ENCODE peak calls at places on chromosomes 3 and 15, in seven cellular contexts. T, E, Y, P, M, W and N are unnamed samples.

GRCh38 chr3:116000315-116000714 is 377.0 kb downstream of the GAP43 start:
- DNase-seq in Y (no peak), P (no peak), M (no peak), W (no peak), E (no peak), T (no peak), N (peak)

GRCh38 chr15:95327661-95328060 is 1002.8 kb upstream of the NR2F2 start:
- DNase-seq in T (no peak), E (no peak), P (no peak), W (peak), M (no peak), Y (no peak), N (no peak)

GRCh38 chr3:37861540-37862051 is at the start of gene CTDSPL:
- DNase-seq in W (no peak), E (peak), Y (peak), T (peak), M (peak), P (peak), N (peak)

GRCh38 chr15:40847225-40847961 is 3.5 kb downstream of the SPINT1 start:
- DNase-seq in T (peak), W (peak), E (peak), P (peak), Y (peak), M (peak), N (peak)

GRCh38 chr15:70632981-70633380 is 130.4 kb downstream of the UACA start:
- DNase-seq in Y (no peak), E (no peak), T (no peak), P (no peak), M (no peak), W (no peak), N (no peak)

GRCh38 chr3:15331606-15332404 is 581 bp downstream of the SH3BP5 start:
- DNase-seq in W (peak), T (peak), P (peak), Y (peak), E (peak), M (peak), N (peak)

GRCh38 chr3:43794776-43795175 is 104.0 kb downstream of the ABHD5 start:
- DNase-seq in P (no peak), T (no peak), M (no peak), Y (no peak), E (no peak), W (no peak), N (no peak)

GRCh38 chr15:98760112-98760826 is 111.9 kb downstream of the IGF1R start:
- DNase-seq in M (peak), Y (no peak), T (no peak), E (peak), W (no peak), P (peak), N (no peak)

GRCh38 chr3:187098925-187099512 is 40.3 kb downstream of the RPL39L start:
- DNase-seq in T (no peak), W (no peak), M (no peak), Y (no peak), P (no peak), E (no peak), N (no peak)

GRCh38 chr3:40055361-40055760 is 246.0 kb downstream of the MYRIP start:
- DNase-seq in Y (no peak), W (no peak), P (no peak), M (no peak), E (no peak), T (no peak), N (no peak)

GRCh38 chr15:63504979-63505841 is 817 bp downstream of the USP3 start:
- DNase-seq in E (peak), Y (no peak), P (peak), T (peak), M (peak), W (no peak), N (no peak)

GRCh38 chr3:79057756-79058155 is 710.0 kb downstream of the ROBO1 start:
- DNase-seq in M (no peak), P (no peak), Y (no peak), W (no peak), E (no peak), T (no peak), N (no peak)

GRCh38 chr3:58536501-58537411 is at the start of gene ACOX2:
- DNase-seq in P (peak), T (peak), W (peak), E (peak), M (peak), Y (no peak), N (no peak)

GRCh38 chr3:127216415-127217261 is 23.7 kb downstream of the PRR23E start:
- DNase-seq in M (no peak), P (no peak), E (no peak), Y (no peak), T (no peak), W (no peak), N (no peak)

GRCh38 chr3:189573004-189573403 is 58.2 kb upstream of the TP63 start:
- DNase-seq in T (no peak), M (no peak), W (no peak), P (no peak), E (no peak), Y (no peak), N (no peak)

GRCh38 chr15:99143655-99144610 is 39.1 kb downstream of the SYNM start:
- DNase-seq in T (peak), M (peak), W (peak), E (peak), P (no peak), Y (no peak), N (no peak)

GRCh38 chr15:38652998-38653397 is 88.4 kb upstream of the RASGRP1 start:
- DNase-seq in M (no peak), P (no peak), Y (no peak), T (peak), E (no peak), W (no peak), N (no peak)

GRCh38 chr15:29283371-29283770 is 13.7 kb upstream of the NSMCE3 start:
- DNase-seq in Y (no peak), W (no peak), E (no peak), P (no peak), T (no peak), M (no peak), N (no peak)

GRCh38 chr3:152272771-152273242 is 4.1 kb downstream of the MBNL1 start:
- DNase-seq in M (no peak), T (no peak), Y (no peak), W (no peak), E (no peak), P (no peak), N (no peak)

GRCh38 chr3:197224034-197224444 is 74.4 kb downstream of the DLG1 start:
- DNase-seq in Y (peak), T (no peak), P (no peak), W (no peak), E (no peak), M (no peak), N (peak)

GRCh38 chr3:120642368-120642948 is 39.6 kb downstream of the HGD start:
- DNase-seq in E (no peak), M (no peak), Y (no peak), W (no peak), T (no peak), P (no peak), N (no peak)

GRCh38 chr3:55616803-55617202 is 129.7 kb upstream of the WNT5A start:
- DNase-seq in T (no peak), W (no peak), P (no peak), E (no peak), Y (no peak), M (no peak), N (no peak)

GRCh38 chr3:183378008-183378407 is 50.4 kb downstream of the MCF2L2 start:
- DNase-seq in W (no peak), Y (no peak), E (no peak), P (no peak), M (no peak), T (no peak), N (no peak)

GRCh38 chr15:88655103-88655553 is 16.3 kb downstream of the ISG20 start:
- DNase-seq in Y (no peak), M (no peak), T (no peak), W (no peak), P (no peak), E (peak), N (no peak)

GRCh38 chr15:84658080-84658787 is at the start of gene NMB:
- DNase-seq in M (peak), E (peak), W (peak), P (peak), Y (peak), T (peak), N (no peak)
- TF ChIP-seq POLR2A in M (peak), E (no peak), W (no peak), P (peak), Y (no peak), T (peak), N (no peak)

GRCh38 chr15:47366884-47367283 is 350.4 kb upstream of the SEMA6D start:
- DNase-seq in Y (no peak), T (no peak), W (no peak), M (no peak), E (no peak), P (no peak), N (no peak)

GRCh38 chr15:47367991-47368390 is 349.3 kb upstream of the SEMA6D start:
- DNase-seq in T (no peak), E (no peak), Y (no peak), M (peak), P (no peak), W (no peak), N (no peak)

GRCh38 chr15:47363653-47364052 is 353.7 kb upstream of the SEMA6D start:
- DNase-seq in T (no peak), M (no peak), E (no peak), Y (no peak), P (no peak), W (no peak), N (no peak)

GRCh38 chr15:47360296-47360695 is 357.0 kb upstream of the SEMA6D start:
- DNase-seq in P (no peak), E (no peak), M (no peak), W (no peak), Y (no peak), T (no peak), N (no peak)

GRCh38 chr15:47364671-47365141 is 352.6 kb upstream of the SEMA6D start:
- DNase-seq in W (no peak), M (peak), Y (no peak), P (no peak), E (no peak), T (no peak), N (no peak)
- TF ChIP-seq POLR2A in W (no peak), M (no peak), Y (no peak), P (no peak), E (no peak), T (no peak), N (no peak)

GRCh38 chr15:49154799-49155109 is 645 bp downstream of the COPS2 start:
- DNase-seq in P (no peak), E (no peak), W (no peak), Y (no peak), M (no peak), T (no peak), N (no peak)

GRCh38 chr15:49155834-49156627 is 632 bp upstream of the COPS2 start:
- DNase-seq in T (peak), P (no peak), Y (no peak), M (peak), W (no peak), E (no peak), N (no peak)

GRCh38 chr15:49154359-49154758 is 1.0 kb downstream of the COPS2 start:
- DNase-seq in W (no peak), E (no peak), P (no peak), T (no peak), M (no peak), Y (no peak), N (no peak)

GRCh38 chr15:49152552-49153337 is 2.7 kb downstream of the COPS2 start:
- DNase-seq in W (no peak), P (no peak), E (no peak), M (no peak), Y (no peak), T (no peak), N (no peak)

GRCh38 chr15:49155110-49155833 is at the start of gene COPS2:
- DNase-seq in P (peak), M (peak), T (peak), W (peak), E (peak), Y (peak), N (peak)
- TF ChIP-seq POLR2A in P (peak), M (peak), T (peak), W (peak), E (no peak), Y (peak), N (peak)

DNA sequence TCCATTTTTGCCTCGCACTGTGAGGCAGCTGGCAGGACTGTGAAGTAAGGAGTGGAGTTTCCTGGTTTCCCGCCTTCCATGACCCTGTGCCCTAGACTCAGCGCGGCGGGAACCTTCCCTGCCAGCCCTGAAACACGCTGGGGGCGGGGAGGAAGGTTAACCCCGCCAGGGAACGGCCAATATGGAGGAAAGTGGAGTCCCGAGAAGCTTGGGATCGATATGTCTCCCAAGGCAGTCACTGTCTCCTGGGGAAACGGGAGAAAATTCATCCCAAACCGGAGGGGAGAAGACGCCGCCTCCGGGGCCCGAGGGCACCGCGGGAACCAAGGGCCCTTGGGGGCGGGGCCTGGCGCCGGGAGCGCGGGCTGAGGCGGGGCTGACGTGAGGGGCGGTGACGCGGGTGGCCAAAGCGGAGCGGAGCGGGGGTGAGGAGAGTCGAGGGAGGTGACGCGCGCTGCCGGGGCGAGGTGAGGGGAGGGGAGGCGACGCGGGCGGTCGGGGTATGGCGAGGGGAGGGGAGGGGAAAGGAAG is at the start of gene HMCES:
- DNase-seq in T (peak), Y (peak), W (peak), P (peak), M (peak), E (peak), N (peak)
- TF ChIP-seq POLR2A in T (peak), Y (no peak), W (peak), P (no peak), M (peak), E (no peak), N (peak)

DNA sequence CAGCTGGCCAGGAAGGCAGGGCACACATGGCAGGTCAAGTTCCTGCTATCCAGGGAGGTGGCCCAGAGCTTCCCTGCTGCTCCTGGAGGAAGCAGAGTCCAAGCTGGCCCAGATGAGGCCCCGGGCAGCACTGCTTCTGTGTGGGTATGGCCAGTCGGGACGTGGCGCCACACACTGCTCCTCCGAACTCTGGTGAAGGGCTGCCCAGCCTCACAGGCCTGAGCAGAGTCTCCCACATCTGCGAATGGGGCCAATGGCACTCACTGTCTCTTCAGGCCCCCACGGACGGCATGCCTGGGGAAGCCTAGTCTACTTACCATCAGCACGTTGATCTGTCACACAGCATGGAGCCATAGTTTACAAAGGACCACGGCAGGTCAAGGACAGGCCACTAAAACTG is 2.5 kb upstream of the PLA2G4F start:
- DNase-seq in E (peak), P (no peak), W (no peak), T (no peak), M (no peak), Y (no peak), N (no peak)
- TF ChIP-seq POLR2A in E (no peak), P (no peak), W (no peak), T (no peak), M (no peak), Y (no peak), N (no peak)